ENCODE peak calls at places on chromosomes 16 and 17, in six cellular contexts. Y is tibial artery; F is tibial nerve; M is CD8-positive, alpha-beta memory T cell; O is heart left ventricle; U is colonic mucosa. D is an unnamed sample.

GRCh38 chr16:53775821-53776431 is 72.0 kb downstream of the FTO start:
- DNase-seq in Y (peak; percentile 65), F (peak; percentile 45), M (no peak), O (peak; percentile 32), U (peak; percentile 62), D (peak; percentile 67)

GRCh38 chr17:77591231-77591785 is 367.2 kb upstream of the TNRC6C start:
- DNase-seq in Y (peak; percentile 28), F (no peak), M (no peak), O (no peak), U (peak; percentile 71), D (no peak)

GRCh38 chr17:9212376-9213310 is 191.3 kb downstream of the NTN1 start:
- DNase-seq in Y (no peak), F (no peak), M (no peak), O (no peak), U (no peak), D (no peak)

GRCh38 chr17:77693301-77693700 is 265.2 kb upstream of the TNRC6C start:
- DNase-seq in Y (peak; percentile 45), F (no peak), M (no peak), O (no peak), U (peak; percentile 12), D (no peak)

GRCh38 chr17:58630883-58631522 is 60.8 kb downstream of the TEX14 start:
- DNase-seq in Y (no peak), F (no peak), M (no peak), O (no peak), U (peak; percentile 26), D (peak; percentile 56)

GRCh38 chr17:6476061-6476833 is 32.0 kb downstream of the PIMREG start:
- DNase-seq in Y (no peak), F (no peak), M (no peak), O (no peak), U (no peak), D (no peak)

GRCh38 chr17:17448076-17448475 is 28.7 kb upstream of the MED9 start:
- DNase-seq in Y (no peak), F (no peak), M (no peak), O (no peak), U (no peak), D (no peak)

GRCh38 chr16:9260665-9261064 is 169.2 kb downstream of the HAPSTR1 start:
- DNase-seq in Y (no peak), F (peak; percentile 10), M (no peak), O (peak; percentile 65), U (peak; percentile 42), D (peak; percentile 82)

GRCh38 chr16:58649707-58650106 is 20.1 kb upstream of the CNOT1 start:
- DNase-seq in Y (no peak), F (no peak), M (no peak), O (no peak), U (no peak), D (no peak)

GRCh38 chr17:34303606-34304005 is 15.6 kb upstream of the CCL8 start:
- DNase-seq in Y (no peak), F (no peak), M (no peak), O (no peak), U (no peak), D (no peak)

DNA sequence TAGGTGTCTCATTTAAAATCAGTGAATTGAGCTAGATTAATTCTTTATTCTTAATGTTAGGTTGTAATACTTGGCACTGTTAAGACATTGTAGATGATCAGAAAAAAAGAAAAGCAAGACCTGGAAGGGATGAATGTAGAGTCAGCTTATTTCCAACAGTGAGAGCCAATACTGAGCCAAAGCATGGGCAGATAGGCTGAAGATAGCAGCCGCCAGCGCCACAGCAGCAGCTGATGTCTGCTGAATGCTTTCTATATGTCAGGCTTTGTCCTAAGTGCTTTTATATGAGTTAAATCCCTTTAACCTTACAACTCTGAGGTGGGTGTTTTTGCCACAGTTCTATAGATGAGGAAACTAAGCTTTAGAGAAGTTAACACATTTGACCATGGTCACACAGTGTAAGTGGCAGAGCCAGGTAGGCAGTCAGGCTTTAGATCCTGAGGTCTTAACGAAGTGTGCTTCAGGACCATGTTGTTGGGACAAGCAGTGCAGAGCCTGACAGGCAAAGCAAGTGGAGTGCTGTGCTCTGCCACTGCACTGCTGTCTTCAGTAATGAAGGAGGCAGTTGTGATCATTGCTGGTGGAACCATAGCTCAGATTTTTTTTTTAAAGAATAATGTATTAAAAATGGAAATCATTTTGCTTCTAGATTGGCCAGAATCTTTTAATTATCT is 25.9 kb downstream of the TNRC6A start:
- DNase-seq in Y (no peak), F (no peak), M (no peak), O (no peak), U (no peak), D (no peak)
- H3K4me1 ChIP-seq in Y (no peaks in the 10 kb centered on the region), F (no peaks in the 10 kb centered on the region), M (peaks cover 34% of the 10 kb centered on the region), O (peaks cover 20% of the 10 kb centered on the region), U (no peaks in the 10 kb centered on the region), D (peaks cover 29% of the 10 kb centered on the region)

DNA sequence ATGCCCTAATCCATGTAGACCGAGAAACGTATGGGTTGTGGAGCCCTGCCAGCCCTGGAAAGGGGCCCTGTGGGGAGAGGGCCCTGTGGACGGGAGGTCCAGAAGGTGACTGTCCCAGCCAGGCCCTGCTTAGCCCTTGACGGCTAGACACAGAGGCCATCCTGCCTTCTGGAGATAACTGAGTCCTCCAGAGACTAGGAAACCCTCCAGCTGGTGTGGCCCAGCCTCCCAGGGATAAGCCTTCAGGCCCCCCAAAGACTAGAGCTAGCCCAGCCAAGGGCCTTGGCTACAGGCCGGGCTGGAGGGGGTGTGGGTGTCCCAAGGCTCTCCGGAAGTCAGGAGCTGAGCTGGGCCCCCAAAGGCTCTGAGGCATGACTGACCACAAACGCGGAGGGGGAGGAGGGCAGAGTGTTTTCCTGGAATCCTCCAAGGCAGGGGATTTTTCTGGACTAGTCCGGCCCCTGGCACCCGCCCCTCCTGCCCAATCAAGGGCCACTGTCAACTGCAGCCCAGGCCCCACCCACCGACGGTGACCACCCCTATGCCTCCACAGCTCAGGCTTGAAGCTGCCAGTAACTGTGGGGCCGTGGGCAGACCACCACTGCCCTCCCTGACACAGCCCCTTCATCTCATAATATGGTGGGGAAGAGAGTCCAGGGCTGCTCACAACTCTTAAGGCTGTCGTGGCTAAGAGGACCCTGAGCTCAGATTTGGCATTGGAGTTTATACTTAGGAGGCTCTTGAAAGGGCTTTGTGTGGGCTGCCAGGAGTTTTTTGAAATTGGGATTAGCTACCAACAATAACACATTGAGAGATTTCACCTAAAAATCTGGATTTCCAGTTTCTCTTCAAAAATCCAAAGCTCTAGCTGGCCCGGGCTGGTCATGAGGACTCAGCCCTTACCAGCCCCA is 823 bp upstream of the VASN start:
- DNase-seq in Y (peak; percentile 97), F (peak; percentile 70), M (no peak), O (peak; percentile 87), U (peak; percentile 66), D (peak; percentile 50)
- H3K27ac ChIP-seq in Y (peak overlapping the region; percentile 92), F (peak overlapping the region; percentile 95), M (peak overlapping the region; percentile 67), O (peak overlapping the region; percentile 86), U (peak overlapping the region; percentile 45), D (peak overlapping the region; percentile 89)

GRCh38 chr16:50273382-50273690 is 7.0 kb downstream of the ADCY7 start:
- DNase-seq in Y (peak; percentile 42), F (no peak), M (no peak), O (no peak), U (no peak), D (no peak)
- H3K4me1 ChIP-seq in Y (no peaks in the 10 kb centered on the region), F (no peaks in the 10 kb centered on the region), M (peaks cover 98% of the 10 kb centered on the region), O (no peaks in the 10 kb centered on the region), U (no peaks in the 10 kb centered on the region), D (no peaks in the 10 kb centered on the region)

DNA sequence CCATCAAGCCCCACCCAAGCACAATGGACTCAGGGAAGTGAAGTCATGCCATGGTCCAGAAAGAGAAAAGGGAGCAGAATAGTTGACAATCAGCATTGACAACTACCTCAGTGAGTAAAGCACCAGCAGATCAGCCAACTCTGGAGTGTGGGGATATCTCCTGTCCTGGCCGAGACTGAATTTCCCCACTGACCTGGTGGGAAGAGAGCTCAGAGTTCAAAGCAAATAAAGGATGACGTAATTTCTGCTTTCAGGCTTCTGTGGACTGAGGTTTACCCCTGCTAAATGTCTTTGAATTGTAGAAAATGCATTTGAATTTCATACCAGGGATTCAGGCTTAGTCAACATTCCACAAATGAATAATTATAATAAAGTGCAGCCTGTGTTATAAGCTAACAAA is 152.9 kb downstream of the CBLN1 start:
- DNase-seq in Y (no peak), F (no peak), M (no peak), O (no peak), U (no peak), D (no peak)
- H3K27ac ChIP-seq in Y (no peak overlapping the region), F (no peak overlapping the region), M (no peak overlapping the region), O (no peak overlapping the region), U (no peak overlapping the region), D (no peak overlapping the region)

GRCh38 chr16:30064746-30065111 is 831 bp upstream of the ALDOA start:
- DNase-seq in Y (no peak), F (peak; percentile 27), M (no peak), O (no peak), U (no peak), D (no peak)

GRCh38 chr16:30065943-30066881 is 652 bp downstream of the ALDOA start:
- DNase-seq in Y (no peak), F (no peak), M (no peak), O (peak; percentile 48), U (peak; percentile 52), D (peak; percentile 59)

GRCh38 chr16:30066882-30067583 is 1.5 kb downstream of the ALDOA start:
- DNase-seq in Y (peak; percentile 79), F (no peak), M (no peak), O (peak; percentile 74), U (peak; percentile 62), D (peak; percentile 44)

GRCh38 chr16:30063893-30064745 is 1.4 kb upstream of the ALDOA start:
- DNase-seq in Y (peak; percentile 92), F (peak; percentile 79), M (peak; percentile 71), O (peak; percentile 91), U (peak; percentile 81), D (peak; percentile 85)

GRCh38 chr16:30065112-30065942 is at the start of gene ALDOA:
- DNase-seq in Y (peak; percentile 99), F (peak; percentile 96), M (peak; percentile 92), O (peak; percentile 99), U (peak; percentile 99), D (peak; percentile 96)
- H3K4me1 ChIP-seq in Y (no peaks in the 10 kb centered on the region), F (peaks cover 5% of the 10 kb centered on the region), M (peaks cover 44% of the 10 kb centered on the region), O (peaks cover 29% of the 10 kb centered on the region), U (peaks cover 13% of the 10 kb centered on the region), D (peaks cover 45% of the 10 kb centered on the region)

D was measured in body of pancreas.